ENCODE peak calls at places on chromosomes 6 and 20, in seven cellular contexts. B is nephron progenitor cell, O is A549, R is fibroblast of mammary gland, H is tibial nerve, W is brain microvascular endothelial cell, F is GM23338. G is an unnamed sample.

GRCh38 chr6:102215425-102215824 is 821.9 kb downstream of the GRIK2 start:
- DNase-seq in O (no peak), B (no peak), W (no peak), R (no peak), H (no peak), F (no peak), G (no peak)

GRCh38 chr6:68778356-68779020 is 143.4 kb downstream of the ADGRB3 start:
- DNase-seq in O (peak; percentile 24), F (peak; percentile 82), R (peak; percentile 53), W (peak; percentile 38), H (no peak), B (peak; percentile 30), G (no peak)

GRCh38 chr6:23175391-23175790 is 606.0 kb downstream of the HDGFL1 start:
- DNase-seq in H (no peak), W (no peak), R (peak; percentile 82), O (no peak), B (no peak), F (no peak), G (no peak)

GRCh38 chr6:44489912-44490604 is 102.6 kb downstream of the CDC5L start:
- DNase-seq in R (peak; percentile 98), F (no peak), W (peak; percentile 92), H (no peak), O (peak; percentile 64), B (no peak), G (no peak)

GRCh38 chr6:31837612-31838553 is 10.3 kb downstream of the HSPA1B start:
- DNase-seq in R (peak; percentile 41), H (no peak), B (no peak), W (no peak), F (no peak), O (no peak), G (no peak)

GRCh38 chr20:51446656-51447055 is 95.9 kb downstream of the NFATC2 start:
- DNase-seq in F (no peak), O (peak; percentile 86), W (peak; percentile 89), H (no peak), B (no peak), R (peak; percentile 95), G (no peak)

GRCh38 chr6:38776515-38776914 is 61.4 kb downstream of the DNAH8 start:
- DNase-seq in H (no peak), W (peak; percentile 81), F (no peak), R (peak; percentile 24), O (no peak), B (no peak), G (no peak)

GRCh38 chr6:159595173-159595572 is 97.9 kb downstream of the SOD2 start:
- DNase-seq in W (peak; percentile 20), B (no peak), R (peak; percentile 73), O (peak; percentile 52), H (no peak), F (no peak), G (no peak)

GRCh38 chr6:135085700-135086413 is 31.2 kb upstream of the HBS1L start:
- DNase-seq in H (no peak), W (no peak), O (no peak), B (no peak), F (no peak), R (no peak), G (no peak)

GRCh38 chr6:43396408-43397149 is 27.1 kb upstream of the ZNF318 start:
- DNase-seq in B (no peak), W (no peak), F (peak; percentile 29), R (no peak), H (no peak), O (no peak), G (no peak)

GRCh38 chr6:7960848-7961247 is 50.3 kb upstream of the TXNDC5 start:
- DNase-seq in H (no peak), R (no peak), B (no peak), W (no peak), F (no peak), O (no peak), G (no peak)

GRCh38 chr6:67887419-67887746 is 747.7 kb upstream of the ADGRB3 start:
- DNase-seq in F (no peak), O (no peak), W (no peak), H (no peak), B (no peak), R (no peak), G (no peak)

GRCh38 chr6:30325150-30325872 is 1.4 kb upstream of the TRIM39 start:
- DNase-seq in F (peak; percentile 95), W (peak; percentile 66), R (peak; percentile 56), H (no peak), O (peak; percentile 66), B (peak; percentile 57), G (no peak)

GRCh38 chr6:39166189-39166917 is 51.4 kb upstream of the SAYSD1 start:
- DNase-seq in R (peak; percentile 48), O (peak; percentile 68), B (peak; percentile 94), F (peak; percentile 96), H (peak; percentile 63), W (peak; percentile 46), G (peak; percentile 81)

GRCh38 chr6:36717231-36717825 is 19.7 kb downstream of the RAB44 start:
- DNase-seq in O (no peak), R (no peak), W (no peak), F (no peak), H (no peak), B (no peak), G (no peak)

GRCh38 chr6:24658573-24659511 is 7.9 kb downstream of the TDP2 start:
- DNase-seq in R (peak; percentile 94), B (no peak), H (no peak), O (peak; percentile 96), F (peak; percentile 91), W (peak; percentile 20), G (no peak)

GRCh38 chr20:52746768-52747167 is 225.4 kb upstream of the TSHZ2 start:
- DNase-seq in R (no peak), F (no peak), H (no peak), O (no peak), W (no peak), B (no peak), G (no peak)

GRCh38 chr6:57173056-57173885 is 1.1 kb downstream of the BAG2 start:
- DNase-seq in R (no peak), F (peak; percentile 51), B (peak; percentile 16), W (no peak), H (no peak), O (no peak), G (no peak)

GRCh38 chr6:16403831-16404230 is 165.4 kb downstream of the GMPR start:
- DNase-seq in H (no peak), W (no peak), B (no peak), O (no peak), F (no peak), R (no peak), G (no peak)
- TF ChIP-seq CTCF in H (no peak), W (no peak), B (no peak), O (peak; percentile 38), F (no peak), R (peak; percentile 30), G (no peak)

GRCh38 chr20:2179957-2180356 is 78.3 kb downstream of the STK35 start:
- DNase-seq in W (no peak), B (no peak), R (no peak), F (no peak), O (no peak), H (no peak), G (no peak)

GRCh38 chr20:2173186-2173585 is 71.6 kb downstream of the STK35 start:
- DNase-seq in B (no peak), W (no peak), O (no peak), R (no peak), H (no peak), F (no peak), G (no peak)

GRCh38 chr20:2174067-2174466 is 72.4 kb downstream of the STK35 start:
- DNase-seq in F (no peak), O (no peak), B (no peak), H (no peak), R (no peak), W (no peak), G (no peak)

GRCh38 chr20:2179233-2179580 is 77.6 kb downstream of the STK35 start:
- DNase-seq in W (no peak), O (no peak), B (no peak), H (no peak), R (no peak), F (no peak), G (no peak)

GRCh38 chr20:2178328-2179232 is 77.0 kb downstream of the STK35 start:
- DNase-seq in B (no peak), F (no peak), O (no peak), H (no peak), W (no peak), R (no peak), G (no peak)
- TF ChIP-seq CTCF in B (no peak), F (no peak), O (no peak), H (no peak), W (no peak), R (no peak), G (no peak)

DNA sequence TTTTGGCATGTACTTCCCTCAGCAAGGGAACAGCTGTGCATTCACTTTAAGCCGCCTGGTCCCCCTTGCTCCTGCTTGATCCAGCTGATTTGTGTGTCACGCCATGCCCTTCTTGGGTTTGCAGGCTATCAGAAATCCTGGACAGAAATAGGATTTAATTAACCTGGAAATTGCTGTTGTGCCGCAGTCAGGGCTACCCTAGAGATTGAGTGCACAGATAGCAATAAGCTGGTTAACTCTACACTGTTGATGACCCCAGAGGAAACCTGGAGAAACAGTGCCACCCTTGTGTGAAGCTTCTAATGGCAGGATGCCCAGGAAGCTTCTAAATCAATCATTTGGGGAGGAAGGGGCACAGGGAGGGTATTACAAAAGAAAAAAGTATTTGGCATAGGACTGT is 199.0 kb downstream of the JARID2 start:
- DNase-seq in W (no peak), B (no peak), H (no peak), O (no peak), R (no peak), F (no peak), G (no peak)
- TF ChIP-seq CTCF in W (peak; percentile 16), B (no peak), H (no peak), O (peak; percentile 6), R (no peak), F (peak; percentile 39), G (no peak)

DNA sequence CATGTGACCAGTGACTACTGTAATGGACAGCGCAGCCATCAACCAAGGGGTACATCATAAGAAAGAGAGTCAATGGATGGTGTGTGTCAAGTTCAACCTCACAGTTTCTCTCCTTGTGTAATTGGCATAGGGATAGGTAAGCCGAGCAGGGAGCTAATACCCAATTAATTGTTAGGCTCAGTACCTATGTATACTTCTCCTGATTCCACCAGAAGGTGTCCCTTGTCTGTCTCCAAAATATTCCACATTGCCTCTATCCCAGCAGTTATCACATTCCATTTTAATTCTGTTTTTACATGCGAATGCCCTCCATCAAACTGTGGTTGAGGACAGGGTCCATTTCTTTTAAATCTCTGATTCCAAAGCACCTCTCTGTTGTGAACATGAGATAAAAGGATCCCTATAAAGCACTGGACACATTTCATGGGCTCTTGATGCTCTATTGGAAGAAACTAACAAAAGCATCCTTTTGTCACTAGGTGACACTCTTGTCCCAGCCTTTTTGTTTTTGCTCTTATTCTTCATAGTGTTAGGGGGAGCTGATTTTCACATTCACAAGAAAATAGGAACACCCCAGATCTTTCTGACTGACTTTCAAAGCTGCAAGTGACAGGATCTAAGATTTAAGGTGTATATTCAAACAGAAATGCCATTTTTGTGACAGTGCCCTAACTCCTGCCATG is 38.9 kb downstream of the FBXO9 start:
- DNase-seq in O (peak; percentile 22), H (no peak), W (no peak), B (no peak), R (peak; percentile 14), F (peak; percentile 44), G (no peak)
- TF ChIP-seq CTCF in O (peak; percentile 36), H (no peak), W (no peak), B (no peak), R (peak; percentile 17), F (peak; percentile 62), G (no peak)

DNA sequence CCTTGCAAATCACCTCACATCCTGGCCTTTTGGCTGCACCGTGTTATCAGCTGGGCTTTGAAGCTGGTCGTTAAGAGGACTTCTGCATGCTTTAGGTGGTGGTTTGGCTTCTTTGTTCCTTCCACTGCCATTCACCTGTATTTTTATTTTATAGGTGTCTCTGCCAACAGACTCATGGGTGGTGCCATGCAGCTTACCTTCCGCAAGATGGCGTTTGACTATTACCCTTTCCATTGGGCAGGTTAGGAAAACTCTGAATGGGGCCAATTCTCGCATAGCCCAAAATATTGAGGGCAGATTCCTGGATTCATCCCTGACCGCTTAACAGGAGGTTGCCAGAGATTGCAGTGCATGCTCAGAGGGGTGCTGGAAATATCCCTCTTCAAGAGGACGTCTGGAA is 32.4 kb downstream of the TAF11 start:
- DNase-seq in B (no peak), W (no peak), R (no peak), O (no peak), F (peak; percentile 63), H (no peak), G (no peak)
- TF ChIP-seq CTCF in B (no peak), W (peak; percentile 22), R (no peak), O (no peak), F (peak; percentile 74), H (no peak), G (no peak)

G was measured in CD4-positive, alpha-beta T cell.